ENCODE peak calls at places on chromosomes 4 and X, in eight cellular contexts. One of them, this sample, is unnamed.

GRCh38 chrX:107700317-107700774 is 72.0 kb downstream of the PRPS1 start:
- DNase-seq in breast epithelium: no peak
- DNase-seq in upper lobe of left lung: no peak
- DNase-seq in CD8-positive, alpha-beta memory T cell: no peak
- DNase-seq in PC-3: peak
- DNase-seq in uterus: no peak
- DNase-seq in spleen: peak
- DNase-seq in mesendoderm: no peak
- DNase-seq in this sample: no peak

GRCh38 chr4:176547005-176547404 is 227.2 kb downstream of the SPCS3 start:
- DNase-seq in PC-3: no peak
- DNase-seq in breast epithelium: no peak
- DNase-seq in uterus: no peak
- DNase-seq in CD8-positive, alpha-beta memory T cell: no peak
- DNase-seq in upper lobe of left lung: no peak
- DNase-seq in mesendoderm: no peak
- DNase-seq in spleen: no peak
- DNase-seq in this sample: no peak

GRCh38 chr4:47213106-47213505 is 181.7 kb downstream of the GABRB1 start:
- DNase-seq in breast epithelium: no peak
- DNase-seq in spleen: no peak
- DNase-seq in uterus: no peak
- DNase-seq in CD8-positive, alpha-beta memory T cell: no peak
- DNase-seq in PC-3: no peak
- DNase-seq in upper lobe of left lung: no peak
- DNase-seq in mesendoderm: no peak
- DNase-seq in this sample: no peak

GRCh38 chrX:111270339-111270738 is at the start of gene CAPN6:
- DNase-seq in spleen: no peak
- DNase-seq in upper lobe of left lung: no peak
- DNase-seq in mesendoderm: peak
- DNase-seq in uterus: peak
- DNase-seq in breast epithelium: peak
- DNase-seq in CD8-positive, alpha-beta memory T cell: no peak
- DNase-seq in PC-3: peak
- DNase-seq in this sample: no peak

GRCh38 chr4:38804654-38805295 is at the start of gene TLR1:
- DNase-seq in uterus: no peak
- DNase-seq in PC-3: peak
- DNase-seq in CD8-positive, alpha-beta memory T cell: peak
- DNase-seq in spleen: no peak
- DNase-seq in mesendoderm: peak
- DNase-seq in breast epithelium: no peak
- DNase-seq in upper lobe of left lung: no peak
- DNase-seq in this sample: no peak

GRCh38 chr4:61911313-61911756 is 711.2 kb downstream of the ADGRL3 start:
- DNase-seq in upper lobe of left lung: no peak
- DNase-seq in CD8-positive, alpha-beta memory T cell: no peak
- DNase-seq in spleen: no peak
- DNase-seq in uterus: no peak
- DNase-seq in breast epithelium: no peak
- DNase-seq in PC-3: no peak
- DNase-seq in mesendoderm: peak
- DNase-seq in this sample: no peak

GRCh38 chr4:34182346-34182745 is 2062.0 kb downstream of the ARAP2 start:
- DNase-seq in breast epithelium: no peak
- DNase-seq in CD8-positive, alpha-beta memory T cell: no peak
- DNase-seq in uterus: no peak
- DNase-seq in upper lobe of left lung: no peak
- DNase-seq in spleen: no peak
- DNase-seq in PC-3: no peak
- DNase-seq in mesendoderm: no peak
- DNase-seq in this sample: no peak

GRCh38 chr4:172998527-172999469 is 169.8 kb upstream of the GALNT7 start:
- DNase-seq in upper lobe of left lung: no peak
- DNase-seq in breast epithelium: no peak
- DNase-seq in uterus: no peak
- DNase-seq in mesendoderm: peak
- DNase-seq in spleen: no peak
- DNase-seq in PC-3: peak
- DNase-seq in CD8-positive, alpha-beta memory T cell: no peak
- DNase-seq in this sample: no peak

GRCh38 chr4:120005091-120005490 is 61.6 kb downstream of the MAD2L1 start:
- DNase-seq in spleen: no peak
- DNase-seq in CD8-positive, alpha-beta memory T cell: no peak
- DNase-seq in mesendoderm: peak
- DNase-seq in upper lobe of left lung: no peak
- DNase-seq in PC-3: no peak
- DNase-seq in breast epithelium: no peak
- DNase-seq in uterus: no peak
- DNase-seq in this sample: no peak
- H3K27ac ChIP-seq in spleen: no peak
- H3K27ac ChIP-seq in CD8-positive, alpha-beta memory T cell: no peak
- H3K27ac ChIP-seq in mesendoderm: no peak
- H3K27ac ChIP-seq in upper lobe of left lung: no peak
- H3K27ac ChIP-seq in PC-3: no peak
- H3K27ac ChIP-seq in breast epithelium: no peak
- H3K27ac ChIP-seq in uterus: no peak
- H3K27ac ChIP-seq in this sample: no peak

GRCh38 chr4:88009871-88010270 is 2.4 kb downstream of the PKD2 start:
- DNase-seq in spleen: no peak
- DNase-seq in CD8-positive, alpha-beta memory T cell: no peak
- DNase-seq in upper lobe of left lung: no peak
- DNase-seq in mesendoderm: no peak
- DNase-seq in breast epithelium: no peak
- DNase-seq in PC-3: no peak
- DNase-seq in uterus: no peak
- DNase-seq in this sample: no peak
- H3K27ac ChIP-seq in spleen: no peak
- H3K27ac ChIP-seq in CD8-positive, alpha-beta memory T cell: no peak
- H3K27ac ChIP-seq in upper lobe of left lung: no peak
- H3K27ac ChIP-seq in mesendoderm: no peak
- H3K27ac ChIP-seq in breast epithelium: no peak
- H3K27ac ChIP-seq in PC-3: no peak
- H3K27ac ChIP-seq in uterus: peak
- H3K27ac ChIP-seq in this sample: no peak

GRCh38 chrX:97987979-97988378 is 1104.3 kb downstream of the RPA4 start:
- DNase-seq in uterus: no peak
- DNase-seq in PC-3: no peak
- DNase-seq in upper lobe of left lung: no peak
- DNase-seq in CD8-positive, alpha-beta memory T cell: no peak
- DNase-seq in breast epithelium: no peak
- DNase-seq in mesendoderm: no peak
- DNase-seq in spleen: no peak
- DNase-seq in this sample: no peak

GRCh38 chrX:97984641-97985040 is 1100.9 kb downstream of the RPA4 start:
- DNase-seq in upper lobe of left lung: no peak
- DNase-seq in CD8-positive, alpha-beta memory T cell: no peak
- DNase-seq in spleen: no peak
- DNase-seq in uterus: no peak
- DNase-seq in breast epithelium: no peak
- DNase-seq in PC-3: peak
- DNase-seq in mesendoderm: peak
- DNase-seq in this sample: no peak
- H3K27ac ChIP-seq in upper lobe of left lung: no peak
- H3K27ac ChIP-seq in CD8-positive, alpha-beta memory T cell: no peak
- H3K27ac ChIP-seq in spleen: no peak
- H3K27ac ChIP-seq in uterus: no peak
- H3K27ac ChIP-seq in breast epithelium: no peak
- H3K27ac ChIP-seq in PC-3: no peak
- H3K27ac ChIP-seq in mesendoderm: no peak
- H3K27ac ChIP-seq in this sample: no peak

GRCh38 chr4:152590179-152591031 is 54.5 kb upstream of the FBXW7 start:
- DNase-seq in PC-3: peak
- DNase-seq in mesendoderm: peak
- DNase-seq in breast epithelium: peak
- DNase-seq in CD8-positive, alpha-beta memory T cell: no peak
- DNase-seq in spleen: no peak
- DNase-seq in uterus: no peak
- DNase-seq in upper lobe of left lung: no peak
- DNase-seq in this sample: no peak

GRCh38 chr4:152594981-152595916 is 59.4 kb upstream of the FBXW7 start:
- DNase-seq in uterus: no peak
- DNase-seq in mesendoderm: no peak
- DNase-seq in breast epithelium: no peak
- DNase-seq in upper lobe of left lung: no peak
- DNase-seq in spleen: no peak
- DNase-seq in PC-3: peak
- DNase-seq in CD8-positive, alpha-beta memory T cell: no peak
- DNase-seq in this sample: no peak

GRCh38 chr4:152588869-152589268 is 53.0 kb upstream of the FBXW7 start:
- DNase-seq in breast epithelium: no peak
- DNase-seq in spleen: no peak
- DNase-seq in PC-3: no peak
- DNase-seq in mesendoderm: no peak
- DNase-seq in uterus: no peak
- DNase-seq in CD8-positive, alpha-beta memory T cell: no peak
- DNase-seq in upper lobe of left lung: no peak
- DNase-seq in this sample: no peak

GRCh38 chr4:152591876-152592275 is 56.0 kb upstream of the FBXW7 start:
- DNase-seq in breast epithelium: no peak
- DNase-seq in CD8-positive, alpha-beta memory T cell: no peak
- DNase-seq in uterus: no peak
- DNase-seq in upper lobe of left lung: no peak
- DNase-seq in mesendoderm: no peak
- DNase-seq in spleen: no peak
- DNase-seq in PC-3: no peak
- DNase-seq in this sample: no peak

GRCh38 chr4:152591361-152591760 is 55.5 kb upstream of the FBXW7 start:
- DNase-seq in uterus: peak
- DNase-seq in breast epithelium: peak
- DNase-seq in spleen: peak
- DNase-seq in upper lobe of left lung: peak
- DNase-seq in PC-3: no peak
- DNase-seq in CD8-positive, alpha-beta memory T cell: no peak
- DNase-seq in mesendoderm: peak
- DNase-seq in this sample: no peak
- H3K27ac ChIP-seq in uterus: no peak
- H3K27ac ChIP-seq in breast epithelium: peak
- H3K27ac ChIP-seq in spleen: no peak
- H3K27ac ChIP-seq in upper lobe of left lung: no peak
- H3K27ac ChIP-seq in PC-3: no peak
- H3K27ac ChIP-seq in CD8-positive, alpha-beta memory T cell: no peak
- H3K27ac ChIP-seq in mesendoderm: no peak
- H3K27ac ChIP-seq in this sample: no peak

DNA sequence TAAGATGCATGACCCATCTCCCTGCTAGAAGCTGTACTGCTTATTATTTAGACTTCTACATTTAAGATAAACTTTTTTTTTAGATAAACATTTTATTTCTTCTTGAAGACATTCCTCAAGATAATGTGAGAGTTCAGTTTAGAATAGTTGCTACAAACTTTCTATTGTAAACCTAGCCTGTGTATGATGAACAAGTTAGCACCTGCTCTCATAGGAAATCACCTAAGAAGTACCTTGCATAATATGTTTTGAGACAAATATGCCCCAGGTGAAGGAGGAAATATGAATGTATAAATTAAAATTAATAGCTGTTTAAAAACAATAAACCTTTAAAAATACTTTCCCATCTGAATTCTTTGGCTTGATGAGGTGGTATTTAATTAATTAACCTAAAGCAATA is 35.6 kb downstream of the RASGEF1B start:
- DNase-seq in uterus: no peak
- DNase-seq in upper lobe of left lung: no peak
- DNase-seq in mesendoderm: no peak
- DNase-seq in CD8-positive, alpha-beta memory T cell: no peak
- DNase-seq in breast epithelium: no peak
- DNase-seq in spleen: no peak
- DNase-seq in PC-3: no peak
- DNase-seq in this sample: no peak
- H3K27ac ChIP-seq in uterus: no peak
- H3K27ac ChIP-seq in upper lobe of left lung: no peak
- H3K27ac ChIP-seq in mesendoderm: no peak
- H3K27ac ChIP-seq in CD8-positive, alpha-beta memory T cell: no peak
- H3K27ac ChIP-seq in breast epithelium: no peak
- H3K27ac ChIP-seq in spleen: no peak
- H3K27ac ChIP-seq in PC-3: no peak
- H3K27ac ChIP-seq in this sample: no peak

DNA sequence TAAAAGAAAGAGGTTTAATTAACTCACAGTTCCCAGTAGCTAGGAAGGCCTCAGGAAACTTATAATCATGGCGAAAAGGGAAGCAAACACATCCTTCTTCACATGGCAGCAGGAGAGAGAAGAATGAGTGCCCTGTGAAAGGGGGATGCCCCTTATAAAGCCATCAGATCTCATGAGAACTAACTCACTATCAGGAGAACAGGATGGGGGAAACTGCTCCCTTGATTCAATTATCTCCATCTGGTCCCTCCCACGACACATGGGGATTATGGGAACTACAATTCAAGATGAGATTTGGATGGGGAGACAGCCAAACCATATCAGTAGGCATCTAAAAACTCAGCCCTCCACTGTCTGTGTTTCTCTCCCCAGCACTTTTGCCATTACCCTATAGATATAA is 22.4 kb downstream of the ANK2 start:
- DNase-seq in CD8-positive, alpha-beta memory T cell: no peak
- DNase-seq in breast epithelium: no peak
- DNase-seq in spleen: no peak
- DNase-seq in PC-3: no peak
- DNase-seq in mesendoderm: no peak
- DNase-seq in uterus: no peak
- DNase-seq in upper lobe of left lung: no peak
- DNase-seq in this sample: no peak
- H3K27ac ChIP-seq in CD8-positive, alpha-beta memory T cell: no peak
- H3K27ac ChIP-seq in breast epithelium: no peak
- H3K27ac ChIP-seq in spleen: no peak
- H3K27ac ChIP-seq in PC-3: no peak
- H3K27ac ChIP-seq in mesendoderm: no peak
- H3K27ac ChIP-seq in uterus: no peak
- H3K27ac ChIP-seq in upper lobe of left lung: no peak
- H3K27ac ChIP-seq in this sample: no peak

DNA sequence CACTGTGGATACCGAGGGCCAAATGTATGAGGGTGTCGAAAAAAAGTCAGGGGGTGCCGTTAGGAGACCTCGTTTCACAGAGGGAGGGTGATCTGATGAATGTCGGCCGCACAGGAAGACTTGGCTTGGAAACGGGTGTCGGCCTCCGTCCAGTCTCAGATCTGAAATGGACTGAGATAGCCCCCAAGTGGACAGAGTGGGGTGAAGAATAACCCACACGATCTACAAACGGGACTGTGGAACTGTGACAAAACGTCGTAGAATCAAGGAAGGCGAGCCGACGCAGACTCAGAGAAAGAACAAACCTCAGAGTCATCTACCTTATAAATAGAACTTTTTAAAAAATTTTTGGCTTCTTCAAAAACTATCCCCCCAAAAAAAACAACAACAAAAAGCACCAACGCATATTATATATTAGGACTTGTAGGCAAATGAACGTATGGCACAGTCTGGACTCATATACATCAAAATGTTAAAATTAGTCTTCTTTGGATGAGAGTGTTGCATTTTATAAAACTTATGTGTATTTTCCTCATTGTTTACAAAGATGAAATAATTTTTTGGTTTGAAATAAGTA is 63.8 kb upstream of the IRF2 start:
- DNase-seq in uterus: peak
- DNase-seq in upper lobe of left lung: no peak
- DNase-seq in CD8-positive, alpha-beta memory T cell: peak
- DNase-seq in mesendoderm: peak
- DNase-seq in spleen: peak
- DNase-seq in PC-3: peak
- DNase-seq in breast epithelium: peak
- DNase-seq in this sample: peak
- H3K27ac ChIP-seq in uterus: peak
- H3K27ac ChIP-seq in upper lobe of left lung: peak
- H3K27ac ChIP-seq in CD8-positive, alpha-beta memory T cell: peak
- H3K27ac ChIP-seq in mesendoderm: no peak
- H3K27ac ChIP-seq in spleen: peak
- H3K27ac ChIP-seq in PC-3: peak
- H3K27ac ChIP-seq in breast epithelium: peak
- H3K27ac ChIP-seq in this sample: peak

This sample was measured in substantia nigra.